ENCODE peak calls at places on chromosomes 3 and 15, in seven cellular contexts. One of them, this sample, is unnamed. For H3K36me3, the result is how much of the 10 kb centered on the place peaks cover.

GRCh38 chr3:179768080-179768479 is 115.2 kb downstream of the USP13 start:
- DNase-seq in heart right ventricle: no peak
- DNase-seq in PC-9: peak
- DNase-seq in MM.1S: no peak
- DNase-seq in spleen: no peak
- DNase-seq in ascending aorta: no peak
- DNase-seq in right atrium auricular region: no peak
- DNase-seq in this sample: peak

GRCh38 chr3:185473290-185473815 is 25.5 kb downstream of the TMEM41A start:
- DNase-seq in ascending aorta: no peak
- DNase-seq in MM.1S: no peak
- DNase-seq in right atrium auricular region: no peak
- DNase-seq in spleen: no peak
- DNase-seq in PC-9: peak
- DNase-seq in heart right ventricle: no peak
- DNase-seq in this sample: no peak

GRCh38 chr3:169929830-169930519 is 18.6 kb downstream of the SAMD7 start:
- DNase-seq in heart right ventricle: no peak
- DNase-seq in MM.1S: peak
- DNase-seq in PC-9: no peak
- DNase-seq in right atrium auricular region: no peak
- DNase-seq in ascending aorta: no peak
- DNase-seq in spleen: no peak
- DNase-seq in this sample: no peak

GRCh38 chr3:144810150-144810549 is 838.5 kb downstream of the DIPK2A start:
- DNase-seq in PC-9: no peak
- DNase-seq in ascending aorta: no peak
- DNase-seq in heart right ventricle: no peak
- DNase-seq in spleen: no peak
- DNase-seq in MM.1S: no peak
- DNase-seq in right atrium auricular region: no peak
- DNase-seq in this sample: no peak

GRCh38 chr3:17639765-17640164 is 102.7 kb downstream of the TBC1D5 start:
- DNase-seq in spleen: no peak
- DNase-seq in ascending aorta: peak
- DNase-seq in PC-9: peak
- DNase-seq in MM.1S: no peak
- DNase-seq in heart right ventricle: no peak
- DNase-seq in right atrium auricular region: no peak
- DNase-seq in this sample: peak

GRCh38 chr15:98881526-98882517 is 125.8 kb downstream of the PGPEP1L start:
- DNase-seq in right atrium auricular region: no peak
- DNase-seq in MM.1S: peak
- DNase-seq in spleen: no peak
- DNase-seq in PC-9: no peak
- DNase-seq in heart right ventricle: no peak
- DNase-seq in ascending aorta: no peak
- DNase-seq in this sample: peak

GRCh38 chr15:59501531-59502113 is 63.6 kb downstream of the FAM81A start:
- DNase-seq in right atrium auricular region: no peak
- DNase-seq in MM.1S: peak
- DNase-seq in ascending aorta: no peak
- DNase-seq in heart right ventricle: no peak
- DNase-seq in PC-9: peak
- DNase-seq in spleen: no peak
- DNase-seq in this sample: peak

GRCh38 chr3:129259612-129260477 is 10.4 kb downstream of the COPG1 start:
- DNase-seq in spleen: peak
- DNase-seq in MM.1S: no peak
- DNase-seq in right atrium auricular region: no peak
- DNase-seq in ascending aorta: no peak
- DNase-seq in heart right ventricle: no peak
- DNase-seq in PC-9: no peak
- DNase-seq in this sample: no peak

GRCh38 chr3:68855620-68856019 is 76.7 kb downstream of the TAFA4 start:
- DNase-seq in PC-9: no peak
- DNase-seq in right atrium auricular region: no peak
- DNase-seq in ascending aorta: no peak
- DNase-seq in heart right ventricle: no peak
- DNase-seq in spleen: no peak
- DNase-seq in MM.1S: no peak
- DNase-seq in this sample: no peak

GRCh38 chr3:16060945-16061344 is 113.5 kb upstream of the GALNT15 start:
- DNase-seq in right atrium auricular region: peak
- DNase-seq in heart right ventricle: no peak
- DNase-seq in MM.1S: no peak
- DNase-seq in spleen: no peak
- DNase-seq in PC-9: peak
- DNase-seq in ascending aorta: peak
- DNase-seq in this sample: peak

GRCh38 chr3:72043212-72044133 is 258.5 kb upstream of the PROK2 start:
- DNase-seq in ascending aorta: no peak
- DNase-seq in PC-9: no peak
- DNase-seq in heart right ventricle: no peak
- DNase-seq in right atrium auricular region: no peak
- DNase-seq in MM.1S: no peak
- DNase-seq in spleen: no peak
- DNase-seq in this sample: no peak

GRCh38 chr3:39192490-39193092 is at the start of gene XIRP1:
- DNase-seq in MM.1S: no peak
- DNase-seq in right atrium auricular region: no peak
- DNase-seq in PC-9: no peak
- DNase-seq in ascending aorta: no peak
- DNase-seq in heart right ventricle: peak
- DNase-seq in spleen: no peak
- DNase-seq in this sample: no peak

GRCh38 chr15:52653451-52653964 is 25.7 kb downstream of the ATOSA start:
- DNase-seq in ascending aorta: no peak
- DNase-seq in PC-9: peak
- DNase-seq in spleen: no peak
- DNase-seq in heart right ventricle: no peak
- DNase-seq in MM.1S: no peak
- DNase-seq in right atrium auricular region: no peak
- DNase-seq in this sample: peak

GRCh38 chr15:67413770-67414429 is 107.0 kb upstream of the C15orf61 start:
- DNase-seq in right atrium auricular region: no peak
- DNase-seq in MM.1S: no peak
- DNase-seq in PC-9: peak
- DNase-seq in spleen: no peak
- DNase-seq in ascending aorta: no peak
- DNase-seq in heart right ventricle: no peak
- DNase-seq in this sample: no peak

GRCh38 chr15:74167891-74168331 is 5.6 kb upstream of the ISLR start:
- DNase-seq in heart right ventricle: no peak
- DNase-seq in ascending aorta: no peak
- DNase-seq in right atrium auricular region: peak
- DNase-seq in MM.1S: no peak
- DNase-seq in PC-9: no peak
- DNase-seq in spleen: no peak
- DNase-seq in this sample: no peak

GRCh38 chr3:122258757-122259371 is 66.2 kb upstream of the CSTA start:
- DNase-seq in right atrium auricular region: peak
- DNase-seq in MM.1S: peak
- DNase-seq in heart right ventricle: peak
- DNase-seq in spleen: peak
- DNase-seq in ascending aorta: no peak
- DNase-seq in PC-9: peak
- DNase-seq in this sample: peak

GRCh38 chr3:38966956-38967795 is 84.6 kb downstream of the SCN11A start:
- DNase-seq in heart right ventricle: no peak
- DNase-seq in right atrium auricular region: no peak
- DNase-seq in MM.1S: no peak
- DNase-seq in PC-9: no peak
- DNase-seq in ascending aorta: no peak
- DNase-seq in spleen: no peak
- DNase-seq in this sample: no peak

GRCh38 chr15:85563328-85563727 is 182.9 kb downstream of the AKAP13 start:
- DNase-seq in ascending aorta: no peak
- DNase-seq in heart right ventricle: no peak
- DNase-seq in right atrium auricular region: no peak
- DNase-seq in PC-9: no peak
- DNase-seq in spleen: no peak
- DNase-seq in MM.1S: no peak
- DNase-seq in this sample: peak

GRCh38 chr3:117400303-117400702 is 690.7 kb downstream of the TUSC7 start:
- DNase-seq in right atrium auricular region: no peak
- DNase-seq in ascending aorta: no peak
- DNase-seq in spleen: no peak
- DNase-seq in PC-9: no peak
- DNase-seq in MM.1S: no peak
- DNase-seq in heart right ventricle: no peak
- DNase-seq in this sample: no peak
- H3K4me3 ChIP-seq in right atrium auricular region: no peak
- H3K4me3 ChIP-seq in ascending aorta: no peak
- H3K4me3 ChIP-seq in spleen: no peak
- H3K4me3 ChIP-seq in PC-9: no peak
- H3K4me3 ChIP-seq in MM.1S: no peak
- H3K4me3 ChIP-seq in heart right ventricle: no peak
- H3K4me3 ChIP-seq in this sample: no peak

DNA sequence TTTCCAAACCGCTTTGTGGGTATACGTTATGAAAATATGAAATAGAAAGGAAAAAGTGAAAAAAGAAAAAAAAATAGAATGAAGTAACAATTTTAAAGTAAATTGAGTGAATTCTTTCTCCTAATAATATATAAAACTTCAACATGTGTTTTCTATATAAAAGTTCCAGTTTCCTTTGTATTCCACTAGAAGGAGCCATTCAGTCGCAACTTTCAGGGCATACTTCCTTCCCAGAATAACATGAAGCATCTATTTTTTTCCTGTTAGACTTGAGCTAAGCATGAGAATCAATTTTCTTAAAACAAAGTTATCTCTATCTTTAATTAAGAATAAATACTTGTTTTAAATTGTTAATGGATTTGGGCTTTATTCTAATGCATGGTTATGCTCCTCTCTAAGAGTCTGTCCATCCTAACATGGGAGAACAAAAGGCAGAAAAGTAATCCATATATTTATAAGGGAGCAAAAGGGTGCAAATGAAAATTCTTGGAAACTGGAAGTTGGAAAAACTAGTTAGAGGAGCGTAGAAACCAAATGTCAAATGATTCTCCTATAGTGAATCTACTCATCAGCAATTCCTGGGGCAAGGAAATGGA is 16.0 kb upstream of the VGLL3 start:
- DNase-seq in ascending aorta: no peak
- DNase-seq in spleen: no peak
- DNase-seq in right atrium auricular region: no peak
- DNase-seq in MM.1S: no peak
- DNase-seq in PC-9: no peak
- DNase-seq in heart right ventricle: no peak
- DNase-seq in this sample: no peak
- TF ChIP-seq CTCF in ascending aorta: no peak
- TF ChIP-seq CTCF in spleen: no peak
- TF ChIP-seq CTCF in right atrium auricular region: peak
- TF ChIP-seq CTCF in MM.1S: no peak
- TF ChIP-seq CTCF in PC-9: peak
- TF ChIP-seq CTCF in heart right ventricle: no peak
- TF ChIP-seq CTCF in this sample: peak

DNA sequence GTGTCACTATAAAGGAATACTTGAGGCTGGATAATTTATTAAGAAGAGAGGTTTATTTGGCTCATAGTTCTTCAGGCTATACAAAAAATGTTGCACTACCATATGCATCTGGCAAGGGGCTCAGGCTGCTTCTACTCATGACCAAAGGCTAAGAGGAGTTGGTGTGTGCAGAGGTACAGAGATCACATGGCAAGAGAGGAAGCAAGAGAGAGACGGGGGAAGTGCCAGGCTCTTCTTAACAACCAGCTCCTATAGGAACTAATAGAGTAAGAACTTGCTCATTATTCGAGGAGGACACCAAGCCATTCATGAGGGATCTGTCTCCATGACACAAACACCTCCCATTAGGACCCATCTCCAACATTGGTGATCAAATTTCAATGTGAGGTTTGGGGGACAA is 6.0 kb upstream of the FNDC3B start:
- DNase-seq in ascending aorta: no peak
- DNase-seq in PC-9: no peak
- DNase-seq in right atrium auricular region: no peak
- DNase-seq in spleen: no peak
- DNase-seq in heart right ventricle: no peak
- DNase-seq in MM.1S: no peak
- DNase-seq in this sample: no peak
- H3K36me3 ChIP-seq in ascending aorta: under half
- H3K36me3 ChIP-seq in PC-9: under half
- H3K36me3 ChIP-seq in right atrium auricular region: under half
- H3K36me3 ChIP-seq in spleen: under half
- H3K36me3 ChIP-seq in heart right ventricle: under half
- H3K36me3 ChIP-seq in MM.1S: under half
- H3K36me3 ChIP-seq in this sample: under half

GRCh38 chr15:93861413-93861812 is 369.9 kb upstream of the MCTP2 start:
- DNase-seq in heart right ventricle: no peak
- DNase-seq in MM.1S: peak
- DNase-seq in spleen: no peak
- DNase-seq in right atrium auricular region: no peak
- DNase-seq in PC-9: no peak
- DNase-seq in ascending aorta: no peak
- DNase-seq in this sample: peak
- H3K4me3 ChIP-seq in heart right ventricle: no peak
- H3K4me3 ChIP-seq in MM.1S: no peak
- H3K4me3 ChIP-seq in spleen: no peak
- H3K4me3 ChIP-seq in right atrium auricular region: no peak
- H3K4me3 ChIP-seq in PC-9: no peak
- H3K4me3 ChIP-seq in ascending aorta: no peak
- H3K4me3 ChIP-seq in this sample: no peak

GRCh38 chr15:91017716-91018115 is 4.7 kb downstream of the VPS33B start:
- DNase-seq in MM.1S: no peak
- DNase-seq in spleen: no peak
- DNase-seq in right atrium auricular region: no peak
- DNase-seq in PC-9: no peak
- DNase-seq in ascending aorta: no peak
- DNase-seq in heart right ventricle: no peak
- DNase-seq in this sample: no peak
- TF ChIP-seq CTCF in MM.1S: no peak
- TF ChIP-seq CTCF in spleen: no peak
- TF ChIP-seq CTCF in right atrium auricular region: no peak
- TF ChIP-seq CTCF in PC-9: no peak
- TF ChIP-seq CTCF in ascending aorta: no peak
- TF ChIP-seq CTCF in heart right ventricle: no peak
- TF ChIP-seq CTCF in this sample: no peak

GRCh38 chr3:149162007-149162406 is 32.6 kb downstream of the HPS3 start:
- DNase-seq in spleen: no peak
- DNase-seq in ascending aorta: no peak
- DNase-seq in heart right ventricle: no peak
- DNase-seq in PC-9: no peak
- DNase-seq in right atrium auricular region: no peak
- DNase-seq in MM.1S: no peak
- DNase-seq in this sample: no peak
- H3K36me3 ChIP-seq in spleen: half or more
- H3K36me3 ChIP-seq in ascending aorta: half or more
- H3K36me3 ChIP-seq in heart right ventricle: half or more
- H3K36me3 ChIP-seq in PC-9: under half
- H3K36me3 ChIP-seq in right atrium auricular region: half or more
- H3K36me3 ChIP-seq in MM.1S: under half
- H3K36me3 ChIP-seq in this sample: under half